ENCODE peak calls at places on chromosomes 11 and 22, in five cellular contexts. T is cardiac fibroblast, D is thoracic aorta, A is heart right ventricle, I is hepatocyte. K is an unnamed sample.

GRCh38 chr22:44449683-44450425 is 48.2 kb downstream of the RTL6 start:
- DNase-seq in D (no peak), I (no peak), A (no peak), T (no peak), K (no peak)

GRCh38 chr11:61683961-61684869 is 4.0 kb downstream of the DAGLA start:
- DNase-seq in D (no peak), T (no peak), I (no peak), A (no peak), K (peak)

GRCh38 chr22:42134033-42135020 is 3.7 kb upstream of the CYP2D6 start:
- DNase-seq in A (no peak), D (no peak), I (no peak), T (peak), K (no peak)

GRCh38 chr22:26573026-26573662 is 16.8 kb downstream of the TPST2 start:
- DNase-seq in I (no peak), D (no peak), T (peak), A (peak), K (peak)

GRCh38 chr22:42368379-42369249 is 63.6 kb downstream of the NFAM1 start:
- DNase-seq in I (peak), A (no peak), D (no peak), T (no peak), K (no peak)

GRCh38 chr11:95483339-95483738 is 252.3 kb upstream of the SESN3 start:
- DNase-seq in T (no peak), D (no peak), I (no peak), A (no peak), K (no peak)

GRCh38 chr11:31799794-31800397 is 11.2 kb downstream of the PAX6 start:
- DNase-seq in I (no peak), D (no peak), T (no peak), A (no peak), K (no peak)

GRCh38 chr11:79390923-79391322 is 49.9 kb downstream of the TENM4 start:
- DNase-seq in D (no peak), T (peak), I (no peak), A (no peak), K (no peak)

GRCh38 chr11:1457856-1458255 is 28.7 kb downstream of the MOB2 start:
- DNase-seq in I (no peak), T (no peak), A (no peak), D (no peak), K (no peak)

GRCh38 chr11:65224939-65225283 is 36.9 kb upstream of the POLA2 start:
- DNase-seq in I (peak), T (peak), D (no peak), A (no peak), K (peak)

GRCh38 chr11:120137611-120138521 is at the start of gene TRIM29:
- DNase-seq in D (no peak), I (peak), A (no peak), T (no peak), K (no peak)

GRCh38 chr11:72425053-72425980 is 9.0 kb downstream of the CLPB start:
- DNase-seq in T (no peak), D (no peak), I (no peak), A (no peak), K (no peak)

GRCh38 chr11:62439785-62440602 is 21.2 kb downstream of the SCGB1A1 start:
- DNase-seq in A (peak), I (no peak), T (peak), D (peak), K (no peak)

GRCh38 chr11:124892750-124893454 is 4.8 kb downstream of the ROBO4 start:
- DNase-seq in T (no peak), D (no peak), I (no peak), A (no peak), K (no peak)

GRCh38 chr22:21949948-21950347 is 2.7 kb downstream of the PPM1F start:
- DNase-seq in A (no peak), D (no peak), T (no peak), I (no peak), K (no peak)

GRCh38 chr11:46457659-46458058 is 66.1 kb upstream of the CHRM4 start:
- DNase-seq in I (no peak), T (peak), D (no peak), A (no peak), K (no peak)

GRCh38 chr11:75014129-75014528 is 25.4 kb downstream of the NEU3 start:
- DNase-seq in A (no peak), D (no peak), I (peak), T (peak), K (peak)

GRCh38 chr11:2807801-2808241 is 77.8 kb downstream of the CDKN1C start:
- DNase-seq in T (no peak), I (no peak), A (peak), D (no peak), K (no peak)

GRCh38 chr11:8834379-8834778 is 76.6 kb upstream of the AKIP1 start:
- DNase-seq in T (no peak), I (no peak), D (no peak), A (no peak), K (no peak)

GRCh38 chr11:44855138-44855849 is 95.4 kb downstream of the TP53I11 start:
- DNase-seq in I (no peak), D (no peak), A (no peak), T (no peak), K (no peak)

GRCh38 chr22:35695202-35695601 is 22.5 kb upstream of the APOL5 start:
- DNase-seq in D (no peak), A (no peak), I (no peak), T (no peak), K (no peak)

GRCh38 chr11:84947970-84948600 is 679.1 kb downstream of the DLG2 start:
- DNase-seq in T (peak), A (no peak), I (no peak), D (no peak), K (peak)

DNA sequence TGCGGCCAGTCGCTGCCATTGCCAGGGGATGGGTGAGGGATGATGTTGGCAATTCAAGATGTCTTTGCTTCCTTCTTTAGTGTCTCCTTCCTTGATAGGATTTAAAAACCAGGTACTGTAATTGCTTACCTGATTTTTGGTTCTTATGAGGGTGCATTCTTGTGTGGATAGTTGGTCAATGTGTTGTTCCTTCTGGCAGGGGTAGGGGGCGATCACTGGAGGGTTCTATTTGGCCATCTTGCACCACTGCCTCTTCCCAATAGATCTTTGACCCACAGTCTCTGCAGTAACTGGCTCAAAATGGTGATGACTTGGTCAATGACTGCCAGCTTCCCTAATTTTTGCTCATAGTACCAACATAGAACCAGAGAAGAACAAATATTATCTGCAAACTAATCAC is 680.1 kb downstream of the DLG2 start:
- DNase-seq in D (no peak), T (no peak), A (no peak), I (no peak), K (no peak)
- H3K4me3 ChIP-seq in D (no peak), T (no peak), A (no peak), I (no peak), K (no peak)

GRCh38 chr11:116861539-116861938 is 24.1 kb upstream of the APOA1 start:
- DNase-seq in D (no peak), A (no peak), T (peak), I (no peak), K (peak)
- TF ChIP-seq CTCF in D (no peak), A (no peak), T (no peak), I (no peak), K (no peak)

DNA sequence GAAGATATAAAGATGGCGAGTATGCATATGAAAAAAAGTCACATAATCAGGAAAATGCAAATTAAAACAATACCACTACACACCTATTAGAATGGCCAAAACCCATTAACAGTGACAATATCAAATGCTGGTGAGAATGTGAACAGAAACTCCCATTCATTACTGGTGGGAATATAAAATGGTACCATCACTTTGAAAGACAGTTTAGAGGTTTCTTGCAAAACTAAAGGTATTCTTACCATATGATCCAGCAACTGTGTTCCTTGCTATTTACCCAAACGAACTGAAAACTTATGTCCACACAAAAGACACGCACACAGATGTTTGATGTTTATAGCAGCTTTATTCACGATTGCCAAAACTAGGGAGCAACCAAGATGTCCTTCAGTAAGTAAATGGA is 7.4 kb downstream of the PICALM start:
- DNase-seq in D (no peak), T (no peak), A (no peak), I (no peak), K (no peak)
- H3K4me3 ChIP-seq in D (peak), T (no peak), A (no peak), I (no peak), K (no peak)

GRCh38 chr22:30422481-30423295 is 2.9 kb upstream of the MTFP1 start:
- DNase-seq in I (peak), D (peak), T (peak), A (peak), K (peak)
- TF ChIP-seq CTCF in I (no peak), D (no peak), T (no peak), A (no peak), K (no peak)

DNA sequence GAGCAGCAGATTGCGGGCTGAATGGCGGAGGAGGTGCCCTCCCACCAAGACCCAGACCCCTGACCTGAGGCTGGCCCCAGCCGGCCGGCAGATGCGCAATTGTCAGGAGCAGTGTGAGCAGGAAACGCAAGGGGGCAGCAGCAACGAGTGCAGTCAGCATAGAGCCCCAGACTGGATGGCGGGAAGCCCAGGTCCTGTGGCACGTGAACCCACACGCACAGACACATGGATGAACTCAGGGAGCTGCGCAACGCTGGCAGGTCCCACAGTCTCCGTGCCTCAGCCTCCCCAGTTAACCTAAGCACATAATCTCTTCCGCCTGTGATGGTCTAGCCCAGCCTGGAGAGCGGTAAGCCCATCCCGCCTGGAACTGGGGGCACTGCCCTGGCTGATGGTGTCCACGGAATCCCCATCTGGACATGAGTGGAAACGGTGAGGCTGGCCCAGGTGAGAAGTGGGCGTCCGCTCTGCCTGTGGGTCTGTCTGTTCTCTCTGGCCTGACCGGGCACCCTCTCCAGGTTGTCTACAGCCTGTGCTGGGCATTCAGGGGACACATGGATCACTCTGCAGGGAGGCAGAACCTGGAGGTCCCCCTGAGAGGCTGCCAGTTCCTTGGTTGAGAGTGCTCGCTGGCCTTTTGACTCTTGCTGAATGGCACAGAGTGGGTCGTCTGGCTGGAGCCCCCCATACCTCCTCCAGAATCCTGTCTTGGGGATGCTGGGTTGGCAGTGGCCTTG is 626 bp upstream of the TBX10 start:
- DNase-seq in T (peak), D (no peak), A (peak), I (peak), K (peak)
- H3K4me3 ChIP-seq in T (no peak), D (no peak), A (no peak), I (no peak), K (no peak)

DNA sequence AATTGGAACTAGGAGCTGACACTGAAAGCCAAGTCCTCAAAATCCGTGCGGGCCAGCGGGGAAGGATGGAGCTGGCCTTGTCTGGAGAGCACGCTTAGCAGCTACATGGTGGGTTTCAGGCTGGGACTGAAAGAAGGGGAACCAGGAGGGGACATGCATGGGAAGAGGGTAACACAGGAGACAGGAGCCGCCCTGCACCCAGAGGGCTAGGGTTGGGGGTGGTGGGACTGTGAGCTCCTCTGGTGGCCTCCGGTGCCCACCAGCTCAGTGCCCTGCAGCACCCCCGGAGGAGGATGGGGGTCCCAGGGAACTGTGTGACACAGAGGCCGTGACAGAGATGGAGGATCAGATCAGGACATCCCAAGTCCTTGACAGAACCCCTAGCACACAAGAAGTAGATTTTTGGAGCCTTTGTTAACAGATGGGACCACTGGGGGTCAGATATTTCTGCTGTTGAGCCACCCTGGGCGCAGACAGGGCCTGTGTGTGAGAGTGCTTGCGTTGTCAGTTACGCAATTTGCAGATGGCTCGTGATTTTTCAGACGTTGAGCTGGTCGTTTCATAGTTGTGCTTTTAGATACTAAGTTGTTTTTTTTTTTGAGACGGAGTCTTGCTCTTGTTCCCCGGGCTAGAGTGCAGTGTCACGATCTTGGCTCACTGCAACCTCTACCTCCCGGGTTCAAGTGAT is 21.3 kb upstream of the GRAMD4 start:
- DNase-seq in T (no peak), A (no peak), D (no peak), I (no peak), K (no peak)
- TF ChIP-seq CTCF in T (no peak), A (no peak), D (no peak), I (no peak), K (no peak)